ENCODE peak calls at places on chromosomes 5 and 9, in four cellular contexts. J, R, B and Q are unnamed samples.

GRCh38 chr9:841371-842209 is at the start of gene DMRT1:
- DNase-seq in J (no peak), R (no peak), B (no peak), Q (no peak)

GRCh38 chr9:68844623-68845612 is 139.9 kb downstream of the PIP5K1B start:
- DNase-seq in J (no peak), R (no peak), B (no peak), Q (peak)

GRCh38 chr9:33164138-33164809 is 2.9 kb downstream of the B4GALT1 start:
- DNase-seq in J (no peak), R (no peak), B (no peak), Q (no peak)

GRCh38 chr9:97958812-97959511 is 21.0 kb upstream of the HEMGN start:
- DNase-seq in J (peak), R (no peak), B (no peak), Q (no peak)

GRCh38 chr9:137021574-137021978 is 6.5 kb downstream of the ABCA2 start:
- DNase-seq in J (no peak), R (no peak), B (no peak), Q (no peak)

GRCh38 chr5:43619380-43619779 is 16.4 kb downstream of the NNT start:
- DNase-seq in J (no peak), R (no peak), B (no peak), Q (no peak)

GRCh38 chr5:164324239-164324638 is 818.8 kb downstream of the MAT2B start:
- DNase-seq in J (no peak), R (no peak), B (no peak), Q (no peak)

GRCh38 chr5:34930527-34930844 is 1.1 kb downstream of the DNAJC21 start:
- DNase-seq in J (peak), R (no peak), B (no peak), Q (no peak)

GRCh38 chr9:94086468-94086867 is 2.2 kb downstream of the PTPDC1 start:
- DNase-seq in J (peak), R (no peak), B (no peak), Q (no peak)

GRCh38 chr5:148619484-148619883 is 34.8 kb downstream of the HTR4 start:
- DNase-seq in J (no peak), R (no peak), B (no peak), Q (no peak)

GRCh38 chr5:67462150-67462549 is 265.6 kb upstream of the CD180 start:
- DNase-seq in J (no peak), R (no peak), B (no peak), Q (no peak)

GRCh38 chr5:95738069-95738468 is 6.9 kb downstream of the RHOBTB3 start:
- DNase-seq in J (peak), R (no peak), B (no peak), Q (no peak)

GRCh38 chr5:88660947-88661869 is 221.8 kb downstream of the MEF2C start:
- DNase-seq in J (peak), R (no peak), B (peak), Q (no peak)

GRCh38 chr5:16552666-16553343 is 64.0 kb downstream of the RETREG1 start:
- DNase-seq in J (peak), R (peak), B (peak), Q (peak)

GRCh38 chr5:1789838-1790462 is 9.7 kb downstream of the MRPL36 start:
- DNase-seq in J (peak), R (no peak), B (no peak), Q (peak)

GRCh38 chr5:73365990-73366667 is 82.4 kb downstream of the FOXD1 start:
- DNase-seq in J (no peak), R (no peak), B (no peak), Q (no peak)

GRCh38 chr9:71984388-71985069 is 73.1 kb downstream of the C9orf85 start:
- DNase-seq in J (peak), R (no peak), B (no peak), Q (peak)

GRCh38 chr5:6252581-6252980 is 125.8 kb downstream of the MED10 start:
- DNase-seq in J (no peak), R (no peak), B (no peak), Q (no peak)

GRCh38 chr5:86008293-86008692 is 609.4 kb upstream of the COX7C start:
- DNase-seq in J (no peak), R (no peak), B (no peak), Q (no peak)

GRCh38 chr5:27612161-27612560 is 573.8 kb upstream of the CDH9 start:
- DNase-seq in J (no peak), R (no peak), B (no peak), Q (no peak)

GRCh38 chr5:33475706-33476105 is 34.9 kb downstream of the TARS1 start:
- DNase-seq in J (no peak), R (no peak), B (no peak), Q (no peak)

GRCh38 chr5:79935992-79936643 is 54.9 kb downstream of the MTX3 start:
- DNase-seq in J (no peak), R (no peak), B (no peak), Q (no peak)

GRCh38 chr9:8391566-8391965 is 592.0 kb upstream of the DMAC1 start:
- DNase-seq in J (peak), R (no peak), B (no peak), Q (no peak)

GRCh38 chr9:117021881-117022280 is 334.8 kb downstream of the TRIM32 start:
- DNase-seq in J (no peak), R (no peak), B (no peak), Q (no peak)

GRCh38 chr5:108311682-108312081 is 70.2 kb downstream of the FBXL17 start:
- DNase-seq in J (no peak), R (no peak), B (no peak), Q (no peak)

GRCh38 chr5:16519435-16519834 is 53.8 kb upstream of the ZNF622 start:
- DNase-seq in J (no peak), R (no peak), B (no peak), Q (no peak)

GRCh38 chr9:113879906-113880305 is 3.8 kb downstream of the ZNF618 start:
- DNase-seq in J (peak), R (no peak), B (no peak), Q (no peak)

GRCh38 chr5:96893342-96893741 is 17.0 kb downstream of the ERAP2 start:
- DNase-seq in J (peak), R (no peak), B (no peak), Q (no peak)

GRCh38 chr5:56091664-56092063 is 96.9 kb upstream of the IL6ST start:
- DNase-seq in J (no peak), R (no peak), B (no peak), Q (no peak)

GRCh38 chr5:38948501-38948900 is 102.7 kb downstream of the OSMR start:
- DNase-seq in J (peak), R (no peak), B (no peak), Q (no peak)

DNA sequence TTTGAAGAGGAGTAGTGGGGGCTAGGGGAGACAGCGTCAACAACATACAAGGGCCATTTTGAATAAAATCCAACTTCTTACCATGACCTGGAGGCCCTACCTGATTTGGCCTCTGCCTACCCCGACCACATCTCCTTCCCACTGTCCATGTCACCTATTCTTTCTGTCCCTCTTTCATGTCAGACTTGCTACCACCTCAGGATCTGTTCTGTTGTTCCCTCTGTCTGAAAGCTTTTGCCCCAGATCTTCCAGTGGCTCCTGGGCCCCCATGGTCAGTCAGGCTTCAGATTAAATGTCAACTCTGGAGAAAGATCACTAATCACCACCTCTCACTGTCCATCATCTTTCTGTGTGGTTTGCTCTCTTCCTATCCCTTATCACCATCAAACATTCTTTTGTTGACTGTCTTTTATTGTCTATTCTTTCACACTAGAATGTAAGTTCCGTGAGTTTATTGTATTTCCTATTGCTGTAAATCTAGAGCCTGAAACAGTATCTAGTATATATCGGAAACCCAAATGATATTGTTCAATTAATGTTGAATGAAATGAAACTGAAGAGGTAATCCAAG is 31.2 kb upstream of the APC start:
- DNase-seq in J (no peak), R (no peak), B (no peak), Q (no peak)
- H3K4me3 ChIP-seq in J (no peak), R (peak), B (peak), Q (peak)

DNA sequence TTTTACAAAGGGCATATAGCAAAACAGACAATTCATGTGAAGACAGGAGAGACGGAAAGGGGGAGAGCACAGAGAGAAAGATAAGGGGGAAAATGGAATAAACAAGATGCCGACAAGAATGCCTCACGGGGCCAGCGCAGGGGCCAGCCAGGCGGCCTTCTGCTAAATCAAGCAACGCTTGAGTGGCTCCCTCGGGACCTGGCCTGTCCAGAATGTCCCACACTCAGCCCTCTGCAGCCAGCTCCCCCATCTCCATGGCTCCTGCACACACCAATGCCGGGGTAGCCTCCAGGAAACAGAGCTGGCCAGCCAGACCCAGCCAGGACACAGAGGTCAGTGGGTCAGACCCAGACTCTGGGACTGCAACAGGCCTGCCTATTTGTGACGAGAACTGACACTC is 60.0 kb downstream of the ADAMTS2 start:
- DNase-seq in J (no peak), R (no peak), B (peak), Q (no peak)
- H3K4me3 ChIP-seq in J (no peak), R (no peak), B (no peak), Q (no peak)

DNA sequence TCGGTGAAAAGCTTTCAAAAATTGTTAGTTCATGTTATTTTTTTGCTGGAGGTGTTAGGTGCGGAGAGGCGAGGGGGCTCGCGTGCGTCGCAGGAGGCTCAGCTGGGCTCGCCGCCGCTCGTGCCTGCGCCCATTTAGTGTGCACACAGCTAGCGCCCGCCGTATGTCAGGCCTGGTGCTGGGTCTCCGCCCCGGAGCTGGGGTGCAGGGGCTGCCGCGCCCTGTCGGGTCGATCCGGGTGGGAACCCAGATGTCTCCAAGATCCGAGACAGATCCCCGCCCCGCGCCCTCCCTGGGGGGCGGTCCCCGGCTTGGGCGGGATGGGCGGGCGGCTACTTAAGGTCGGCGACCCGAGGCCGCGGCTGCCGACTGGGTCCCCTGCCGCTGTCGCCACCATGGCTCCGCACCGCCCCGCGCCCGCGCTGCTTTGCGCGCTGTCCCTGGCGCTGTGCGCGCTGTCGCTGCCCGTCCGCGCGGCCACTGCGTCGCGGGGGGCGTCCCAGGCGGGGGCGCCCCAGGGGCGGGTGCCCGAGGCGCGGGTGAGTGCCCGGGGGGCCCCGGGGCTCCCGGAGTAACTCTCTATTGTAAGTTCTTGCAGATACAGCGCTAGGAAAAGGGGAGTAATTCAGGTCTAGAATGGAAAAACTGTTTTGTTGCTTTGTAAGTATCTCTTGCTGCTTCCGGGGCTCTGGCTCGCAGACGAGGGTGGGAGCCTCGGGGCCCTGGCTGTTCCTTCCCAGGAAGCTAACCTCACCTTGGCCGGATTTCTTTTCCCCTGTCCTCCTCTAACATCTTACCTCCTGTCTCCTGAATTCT is 31.7 kb downstream of the GSN start:
- DNase-seq in J (no peak), R (peak), B (peak), Q (peak)
- H3K4me3 ChIP-seq in J (peak), R (peak), B (peak), Q (peak)

GRCh38 chr5:91095786-91096380 is 287.2 kb downstream of the ARRDC3 start:
- DNase-seq in J (no peak), R (no peak), B (no peak), Q (no peak)

GRCh38 chr5:91104062-91104448 is 279.1 kb downstream of the ARRDC3 start:
- DNase-seq in J (no peak), R (no peak), B (no peak), Q (no peak)

GRCh38 chr5:91103353-91104061 is 279.6 kb downstream of the ARRDC3 start:
- DNase-seq in J (no peak), R (no peak), B (no peak), Q (no peak)

GRCh38 chr5:91098581-91098980 is 284.5 kb downstream of the ARRDC3 start:
- DNase-seq in J (no peak), R (no peak), B (no peak), Q (no peak)

DNA sequence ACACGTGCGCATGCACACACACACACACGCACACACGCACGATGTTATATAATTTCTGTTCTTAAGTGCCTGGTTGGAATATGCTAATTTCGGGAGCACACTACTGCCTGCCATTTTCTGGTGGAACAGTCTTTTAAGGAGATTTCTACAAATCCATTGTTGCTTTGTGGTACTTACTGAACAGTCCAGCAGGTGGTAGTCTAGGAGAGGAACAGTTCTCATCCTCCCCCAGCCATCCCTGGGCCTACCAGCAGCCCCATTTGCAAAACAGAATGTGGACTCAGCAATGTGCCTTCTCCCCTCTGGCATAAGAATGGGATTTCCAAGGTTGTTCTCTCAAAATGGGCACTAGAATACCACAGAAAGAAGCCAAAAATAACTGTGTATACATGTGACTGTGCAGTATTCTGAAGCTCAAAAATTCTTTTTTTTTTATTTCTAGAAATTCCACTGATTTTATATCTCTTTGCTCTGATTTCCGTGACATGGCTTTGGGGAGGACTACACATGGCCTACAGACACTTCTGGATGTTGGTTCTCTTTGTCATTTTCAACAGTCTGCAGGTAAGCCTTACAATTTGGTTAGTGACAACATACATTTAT is 281.2 kb downstream of the ARRDC3 start:
- DNase-seq in J (peak), R (peak), B (peak), Q (peak)
- H3K4me3 ChIP-seq in J (no peak), R (no peak), B (no peak), Q (no peak)

DNA sequence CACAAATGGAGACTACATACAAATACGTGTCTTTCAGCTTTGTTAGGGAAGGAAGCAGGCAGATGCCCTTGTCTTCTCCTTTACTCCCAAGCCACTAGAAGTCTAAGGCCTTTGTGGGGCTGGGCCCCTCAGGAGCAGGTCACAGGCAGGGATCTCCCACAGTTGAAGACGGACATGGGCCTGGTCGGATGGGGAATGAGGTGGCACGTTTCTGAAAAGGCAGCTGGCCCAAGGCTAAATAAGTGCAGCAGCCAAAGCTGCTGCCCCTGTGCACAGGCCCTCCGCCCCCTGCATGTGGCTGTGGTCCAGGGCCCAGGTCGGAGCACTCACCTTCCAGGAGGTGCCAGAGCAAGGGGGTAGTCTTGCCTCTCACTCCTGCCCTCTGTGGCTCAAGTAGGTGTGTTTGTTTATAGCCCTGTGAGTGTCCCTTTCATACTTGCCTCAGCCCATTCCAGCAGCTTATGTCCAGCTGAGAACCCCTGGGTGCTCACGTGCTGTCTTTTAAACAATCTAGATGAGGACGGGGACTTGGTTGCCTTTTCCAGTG is 1.8 kb downstream of the SQSTM1 start:
- DNase-seq in J (no peak), R (no peak), B (no peak), Q (no peak)
- H3K4me3 ChIP-seq in J (peak), R (peak), B (peak), Q (peak)

DNA sequence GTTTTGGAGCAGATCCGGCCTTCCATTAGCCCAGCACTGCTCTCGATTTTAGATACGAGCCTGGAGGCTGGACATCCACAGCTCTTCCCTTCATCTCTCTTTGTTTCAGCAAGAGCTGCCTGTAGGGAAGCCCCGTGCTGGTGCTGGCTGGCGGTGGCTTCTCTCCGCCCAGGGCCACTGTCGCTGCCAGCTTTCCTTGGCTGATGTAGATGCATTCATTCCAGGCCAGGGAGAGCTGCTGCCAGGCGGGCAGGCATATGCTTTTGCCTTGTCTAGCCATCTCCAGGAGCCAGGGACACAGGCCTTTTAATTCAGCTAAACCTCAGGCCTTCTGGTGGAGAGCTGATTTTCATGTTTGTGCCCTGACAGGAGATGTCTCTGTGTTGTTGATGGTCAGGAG is 409.3 kb upstream of the CLINT1 start:
- DNase-seq in J (no peak), R (no peak), B (no peak), Q (no peak)
- H3K4me3 ChIP-seq in J (no peak), R (no peak), B (no peak), Q (no peak)